ENCODE peak calls at places on chromosomes 11 and 22, in four cellular contexts. G, I, M and C are unnamed samples.

GRCh38 chr22:43957871-43958270 is 2.6 kb downstream of the SAMM50 start:
- DNase-seq in G (no peak), I (no peak), M (no peak), C (no peak)

GRCh38 chr11:7651700-7652099 is 21.6 kb downstream of the CYB5R2 start:
- DNase-seq in G (no peak), I (no peak), M (no peak), C (peak)

GRCh38 chr22:18965526-18966421 is 29.7 kb upstream of the PRODH start:
- DNase-seq in G (no peak), I (no peak), M (no peak), C (no peak)

GRCh38 chr11:103953797-103954495 is 82.5 kb upstream of the DDI1 start:
- DNase-seq in G (peak), I (no peak), M (no peak), C (no peak)

GRCh38 chr11:68542617-68543016 is 82.1 kb downstream of the PPP6R3 start:
- DNase-seq in G (no peak), I (no peak), M (no peak), C (no peak)

GRCh38 chr22:34946339-34946985 is 119.5 kb upstream of the ISX start:
- DNase-seq in G (no peak), I (no peak), M (no peak), C (no peak)

GRCh38 chr11:65445604-65446445 is 23.2 kb downstream of the NEAT1 start:
- DNase-seq in G (no peak), I (no peak), M (no peak), C (peak)

GRCh38 chr11:117387992-117388765 is 60.5 kb downstream of the CEP164 start:
- DNase-seq in G (no peak), I (no peak), M (no peak), C (no peak)

GRCh38 chr11:28108909-28109308 is 721 bp downstream of the METTL15 start:
- DNase-seq in G (no peak), I (no peak), M (no peak), C (no peak)
- H3K4me3 ChIP-seq in G (peak), I (peak), M (peak), C (peak)

GRCh38 chr11:8807544-8808225 is 103.3 kb upstream of the AKIP1 start:
- DNase-seq in G (peak), I (no peak), M (peak), C (no peak)

GRCh38 chr11:8808226-8808585 is 102.8 kb upstream of the AKIP1 start:
- DNase-seq in G (no peak), I (peak), M (no peak), C (peak)

GRCh38 chr11:8810331-8811301 is 100.4 kb upstream of the AKIP1 start:
- DNase-seq in G (peak), I (peak), M (peak), C (peak)

GRCh38 chr11:8809605-8810272 is 101.2 kb upstream of the AKIP1 start:
- DNase-seq in G (no peak), I (peak), M (no peak), C (peak)

DNA sequence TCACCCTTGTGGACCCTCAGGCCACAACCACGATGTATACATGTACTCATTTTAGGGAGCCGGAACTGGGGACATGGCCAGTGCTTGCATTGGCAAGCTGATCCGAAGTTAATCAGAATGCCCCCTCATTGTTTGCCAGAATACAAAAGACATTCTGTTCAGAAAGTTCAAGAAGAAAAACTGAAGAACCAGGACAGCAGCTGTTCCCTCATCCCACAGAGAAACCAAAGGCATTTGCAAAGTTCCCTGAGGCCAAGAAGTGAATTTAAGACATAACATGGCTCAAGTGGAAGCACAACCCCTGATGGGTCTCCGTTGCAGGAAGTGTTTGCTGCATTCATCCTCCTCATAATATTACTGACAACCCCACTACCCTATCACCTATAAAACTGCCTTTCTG is 101.8 kb upstream of the AKIP1 start:
- DNase-seq in G (no peak), I (no peak), M (no peak), C (no peak)
- H3K4me3 ChIP-seq in G (no peak), I (peak), M (peak), C (peak)

GRCh38 chr11:112864715-112865114 is 96.5 kb upstream of the NCAM1 start:
- DNase-seq in G (no peak), I (no peak), M (no peak), C (no peak)
- H3K4me3 ChIP-seq in G (no peak), I (no peak), M (no peak), C (no peak)

DNA sequence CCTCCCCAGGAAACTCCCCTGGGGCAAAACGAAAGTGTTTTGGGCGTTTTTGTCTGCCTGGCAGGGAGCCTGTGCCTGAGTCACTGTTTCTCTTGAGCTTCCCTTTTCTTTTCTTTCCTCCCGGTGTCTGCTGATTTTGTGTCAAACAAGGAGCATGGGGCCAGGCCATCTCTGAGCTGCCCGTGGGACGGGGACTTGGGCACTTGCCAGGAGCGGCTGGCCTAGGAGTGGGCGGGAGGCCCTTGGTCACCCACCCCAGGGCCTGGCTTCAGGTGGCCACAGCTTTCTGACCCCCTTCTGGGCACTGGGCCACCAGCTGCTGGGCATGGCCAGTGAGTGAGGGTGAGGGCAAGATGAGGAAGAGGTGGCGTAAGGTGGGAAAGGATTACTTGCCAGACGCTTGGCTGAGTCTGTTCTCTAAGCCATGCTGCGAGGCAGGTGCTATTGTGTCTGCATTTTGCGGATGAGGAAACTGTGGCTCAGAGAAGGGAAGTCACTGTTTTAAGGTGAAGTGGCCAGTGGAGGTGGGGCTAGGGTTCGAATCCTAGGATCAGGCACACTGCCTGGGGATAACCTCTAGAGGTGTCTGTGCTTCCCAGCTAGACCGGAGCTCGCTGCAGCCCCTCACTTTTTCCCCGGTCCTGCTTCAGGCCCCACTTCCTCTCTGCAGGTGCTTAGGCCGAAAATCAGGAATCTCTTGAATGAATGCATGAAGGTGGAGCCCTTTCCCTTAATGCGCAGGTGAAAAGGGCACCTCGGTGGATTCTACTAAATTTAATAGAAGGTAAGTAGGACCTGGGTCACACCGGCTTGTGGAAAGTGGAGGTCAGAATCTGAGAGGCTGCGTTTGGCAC is 7.8 kb upstream of the NFAM1 start:
- DNase-seq in G (no peak), I (no peak), M (no peak), C (peak)
- H3K4me3 ChIP-seq in G (no peak), I (no peak), M (no peak), C (no peak)

GRCh38 chr11:64244107-64244506 is 2.6 kb downstream of the PPP1R14B start:
- DNase-seq in G (no peak), I (no peak), M (no peak), C (no peak)

GRCh38 chr11:64244966-64245365 is 1.8 kb downstream of the PPP1R14B start:
- DNase-seq in G (no peak), I (no peak), M (no peak), C (no peak)

GRCh38 chr11:64241430-64242153 is 697 bp downstream of the FKBP2 start:
- DNase-seq in G (peak), I (peak), M (peak), C (peak)

GRCh38 chr11:64241175-64241429 is 207 bp downstream of the FKBP2 start:
- DNase-seq in G (no peak), I (no peak), M (no peak), C (no peak)

DNA sequence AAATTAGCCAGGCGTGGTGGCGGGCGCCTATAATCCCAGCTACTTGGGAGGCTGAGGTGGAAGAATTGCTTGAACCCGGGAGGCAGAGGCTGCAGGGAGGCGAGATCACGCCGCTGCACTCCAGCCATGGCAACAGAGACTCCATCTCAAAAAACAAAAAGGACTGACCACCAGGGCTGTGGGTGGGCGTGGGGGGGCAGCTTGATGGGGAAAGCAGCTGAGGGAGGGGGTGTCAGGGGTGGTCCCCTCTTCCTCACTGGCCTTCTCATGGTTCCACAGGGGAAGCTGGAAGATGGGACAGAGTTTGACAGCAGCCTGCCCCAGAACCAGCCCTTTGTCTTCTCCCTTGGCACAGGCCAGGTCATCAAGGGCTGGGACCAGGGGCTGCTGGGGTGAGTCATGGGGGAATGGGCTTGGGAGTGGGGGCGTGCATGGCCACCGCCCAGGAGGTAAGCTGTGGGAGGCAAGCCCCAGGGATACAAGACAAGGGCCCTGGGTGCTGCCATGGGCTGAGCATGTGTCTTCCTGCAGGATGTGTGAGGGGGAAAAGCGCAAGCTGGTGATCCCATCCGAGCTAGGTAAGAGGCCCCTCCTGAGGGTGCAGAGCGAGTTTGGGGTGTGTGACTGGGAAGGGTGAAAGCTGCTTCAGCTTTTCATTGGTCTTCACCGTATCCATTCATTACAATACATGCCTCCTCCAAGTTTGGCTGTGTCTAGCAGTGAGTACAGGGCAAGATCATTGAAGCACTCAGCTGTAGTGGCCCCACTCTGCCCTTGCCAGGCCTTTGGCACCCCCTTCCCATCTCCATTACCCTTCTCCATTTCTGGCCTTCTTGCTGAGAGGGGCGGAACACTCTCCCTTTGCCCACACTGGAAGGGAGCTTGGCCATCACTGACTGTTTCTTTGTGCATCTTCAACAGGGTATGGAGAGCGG is 2.3 kb downstream of the FKBP2 start:
- DNase-seq in G (no peak), I (no peak), M (no peak), C (no peak)
- H3K4me3 ChIP-seq in G (no peak), I (no peak), M (peak), C (peak)

GRCh38 chr11:69982675-69983570 is 95.2 kb upstream of the ANO1 start:
- DNase-seq in G (no peak), I (no peak), M (no peak), C (peak)

GRCh38 chr11:69985331-69985653 is 92.8 kb upstream of the ANO1 start:
- DNase-seq in G (no peak), I (no peak), M (no peak), C (no peak)

GRCh38 chr11:69984457-69985261 is 93.5 kb upstream of the ANO1 start:
- DNase-seq in G (no peak), I (peak), M (no peak), C (peak)

GRCh38 chr11:69983571-69983877 is 94.6 kb upstream of the ANO1 start:
- DNase-seq in G (no peak), I (no peak), M (no peak), C (no peak)

DNA sequence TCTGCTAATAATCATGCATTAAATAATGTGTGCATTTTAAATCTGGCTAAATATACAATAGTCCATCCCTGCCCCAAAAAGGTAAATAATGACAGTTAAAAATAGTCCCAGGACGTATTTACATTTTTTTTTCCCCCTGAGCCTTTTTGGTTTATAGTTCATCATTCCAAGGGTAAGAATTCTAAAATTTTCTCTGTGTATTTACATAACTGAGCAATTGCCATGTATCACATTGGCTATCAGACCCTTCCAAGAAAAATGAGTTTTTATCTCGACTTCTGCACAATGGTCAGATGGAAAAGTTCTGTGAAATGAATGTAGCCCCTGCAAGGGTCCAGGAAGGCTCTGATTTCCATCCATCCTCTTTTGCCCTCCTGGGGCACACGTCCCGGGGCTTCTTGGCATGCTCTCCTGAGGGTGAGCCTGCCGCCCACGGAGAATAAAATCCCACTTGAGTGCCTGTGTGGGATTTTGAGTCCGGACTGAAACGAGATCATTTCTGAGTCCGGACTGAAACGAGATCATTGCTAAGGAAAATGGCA is 94.1 kb upstream of the ANO1 start:
- DNase-seq in G (no peak), I (no peak), M (no peak), C (no peak)
- H3K4me3 ChIP-seq in G (no peak), I (no peak), M (no peak), C (no peak)

DNA sequence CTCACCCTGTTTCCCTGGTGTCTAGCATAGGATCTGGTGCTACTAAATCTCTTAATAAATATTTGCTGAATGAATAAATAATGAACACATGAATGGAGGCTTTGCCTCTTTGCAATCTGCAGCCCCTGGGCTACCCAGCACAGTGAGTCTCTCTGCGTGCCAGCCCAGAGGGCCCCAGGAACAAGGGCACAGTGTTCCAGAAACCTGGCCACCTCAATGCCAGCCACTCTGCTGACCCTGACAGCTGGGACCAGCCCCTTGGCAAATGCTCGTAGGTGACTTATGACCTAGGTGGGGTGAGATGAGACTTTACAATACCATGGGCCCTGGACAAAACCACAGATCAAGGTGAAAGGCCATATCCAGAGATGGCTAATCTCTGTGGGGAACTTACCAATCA is 31.6 kb downstream of the UQCR10 start:
- DNase-seq in G (no peak), I (no peak), M (peak), C (no peak)
- H3K4me3 ChIP-seq in G (no peak), I (no peak), M (peak), C (no peak)

DNA sequence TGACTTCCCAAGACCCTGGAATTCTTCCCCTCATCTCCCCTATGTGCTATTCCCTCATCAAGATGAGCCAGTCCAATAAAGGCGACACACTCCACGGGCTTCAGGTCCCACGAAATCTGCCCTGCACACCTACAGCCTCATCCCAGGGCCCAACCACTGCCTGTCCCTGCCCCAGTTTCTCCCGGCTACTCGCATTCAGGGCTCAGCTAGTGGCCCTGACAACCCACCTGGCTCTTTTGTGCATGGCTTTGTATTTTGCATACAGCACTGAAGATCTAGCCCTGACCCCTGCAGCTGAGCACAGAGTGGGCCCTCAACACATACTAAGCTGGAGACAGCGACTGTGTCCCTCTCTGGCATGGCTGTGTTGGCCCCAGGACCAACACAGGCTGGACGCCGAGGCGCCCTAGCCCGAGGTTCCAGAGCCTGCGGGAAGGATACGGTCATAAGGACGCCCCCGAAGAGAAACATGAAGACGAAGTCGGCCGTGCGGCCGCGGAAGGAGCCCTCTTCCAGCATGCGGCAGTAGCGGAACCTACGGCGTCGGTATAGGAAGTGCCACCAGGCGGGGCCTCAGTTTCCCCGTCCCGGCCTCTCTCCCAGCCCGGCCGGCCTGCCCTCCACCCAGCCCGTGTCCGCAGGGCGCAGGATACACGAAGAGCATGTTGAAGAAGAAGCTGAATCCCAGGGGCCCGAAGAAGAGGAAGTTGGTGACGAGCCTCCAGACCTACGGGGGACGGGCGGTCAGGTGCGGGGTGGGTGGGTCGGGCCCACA is 708 bp downstream of the DERL3 start:
- DNase-seq in G (no peak), I (no peak), M (no peak), C (peak)
- H3K4me3 ChIP-seq in G (peak), I (peak), M (peak), C (peak)

GRCh38 chr11:98566978-98567377 is 453.8 kb upstream of the CNTN5 start:
- DNase-seq in G (no peak), I (no peak), M (no peak), C (no peak)
- H3K4me3 ChIP-seq in G (no peak), I (no peak), M (no peak), C (no peak)